ENCODE peak calls at places on chromosomes 13 and 19, in ten cellular contexts. Y is tibial nerve, V is uterus, D is testis, O is ovary, R is Peyer's patch, Z is stomach, M is breast epithelium, X is transverse colon, J is thyroid gland. F is an unnamed sample.

GRCh38 chr19:56314018-56314583 is 538 bp downstream of the ZSCAN5A start:
- DNase-seq in Y (peak; percentile 9), V (no peak), D (no peak), O (no peak), R (no peak), Z (no peak), M (no peak), X (no peak), J (no peak), F (no peak)

GRCh38 chr19:48746738-48747575 is at the start of gene IZUMO1:
- DNase-seq in Y (peak; percentile 63), V (peak; percentile 73), D (peak; percentile 94), O (peak; percentile 77), R (peak; percentile 73), Z (peak; percentile 61), M (no peak), X (peak; percentile 57), J (peak; percentile 75), F (peak; percentile 85)

GRCh38 chr13:79724348-79725103 is 243.6 kb downstream of the NDFIP2 start:
- DNase-seq in Y (no peak), V (no peak), D (no peak), O (no peak), R (peak; percentile 50), Z (no peak), M (no peak), X (peak; percentile 32), J (no peak), F (no peak)

GRCh38 chr13:111216166-111216960 is 101.3 kb downstream of the ARHGEF7 start:
- DNase-seq in Y (peak; percentile 51), V (no peak), D (peak; percentile 70), O (peak; percentile 59), R (peak; percentile 73), Z (peak; percentile 39), M (no peak), X (peak; percentile 38), J (peak; percentile 49), F (no peak)

GRCh38 chr13:82688400-82688999 is 1193.8 kb downstream of the SLITRK1 start:
- DNase-seq in Y (no peak), V (no peak), D (no peak), O (no peak), R (no peak), Z (no peak), M (no peak), X (no peak), J (no peak), F (no peak)

GRCh38 chr19:18397242-18398202 is at the start of gene LRRC25:
- DNase-seq in Y (peak; percentile 33), V (no peak), D (peak; percentile 83), O (peak; percentile 76), R (peak; percentile 72), Z (no peak), M (no peak), X (no peak), J (no peak), F (peak; percentile 32)

GRCh38 chr13:21676611-21677021 is 5.7 kb downstream of the FGF9 start:
- DNase-seq in Y (no peak), V (no peak), D (no peak), O (no peak), R (peak; percentile 63), Z (peak; percentile 41), M (no peak), X (peak; percentile 42), J (peak; percentile 30), F (peak; percentile 31)

GRCh38 chr13:51364404-51365008 is 25.0 kb downstream of the SERPINE3 start:
- DNase-seq in Y (no peak), V (no peak), D (no peak), O (no peak), R (no peak), Z (no peak), M (no peak), X (no peak), J (no peak), F (no peak)

GRCh38 chr13:67048084-67048792 is 181.9 kb downstream of the PCDH9 start:
- DNase-seq in Y (no peak), V (no peak), D (no peak), O (no peak), R (no peak), Z (no peak), M (no peak), X (no peak), J (no peak), F (no peak)

GRCh38 chr13:113554333-113554700 is 30.2 kb upstream of the TFDP1 start:
- DNase-seq in Y (no peak), V (no peak), D (no peak), O (no peak), R (no peak), Z (peak; percentile 8), M (peak; percentile 22), X (no peak), J (no peak), F (no peak)

GRCh38 chr19:41882568-41883462 is at the start of gene ARHGEF1:
- DNase-seq in Y (no peak), V (peak; percentile 51), D (peak; percentile 36), O (peak; percentile 72), R (peak; percentile 86), Z (peak; percentile 62), M (no peak), X (peak; percentile 75), J (peak; percentile 42), F (peak; percentile 78)

GRCh38 chr19:49132974-49133609 is 13.7 kb downstream of the PPFIA3 start:
- DNase-seq in Y (no peak), V (no peak), D (no peak), O (peak; percentile 57), R (no peak), Z (peak; percentile 51), M (no peak), X (peak; percentile 58), J (peak; percentile 42), F (peak; percentile 68)

GRCh38 chr13:32164622-32165268 is 133.2 kb downstream of the FRY start:
- DNase-seq in Y (no peak), V (no peak), D (peak; percentile 63), O (no peak), R (no peak), Z (no peak), M (no peak), X (no peak), J (peak; percentile 18), F (peak; percentile 28)

GRCh38 chr19:2532252-2533071 is 56.5 kb downstream of the GADD45B start:
- DNase-seq in Y (no peak), V (no peak), D (no peak), O (no peak), R (no peak), Z (no peak), M (no peak), X (no peak), J (no peak), F (no peak)

GRCh38 chr13:109781384-109782065 is 4.9 kb downstream of the IRS2 start:
- DNase-seq in Y (no peak), V (peak; percentile 20), D (peak; percentile 66), O (peak; percentile 92), R (no peak), Z (peak; percentile 47), M (no peak), X (no peak), J (peak; percentile 47), F (no peak)

GRCh38 chr19:1935484-1936208 is 5.3 kb upstream of the CSNK1G2 start:
- DNase-seq in Y (no peak), V (no peak), D (peak; percentile 65), O (no peak), R (no peak), Z (no peak), M (no peak), X (no peak), J (no peak), F (no peak)

GRCh38 chr13:48072304-48072703 is 22.6 kb downstream of the MED4 start:
- DNase-seq in Y (no peak), V (no peak), D (no peak), O (no peak), R (no peak), Z (no peak), M (no peak), X (no peak), J (no peak), F (no peak)

GRCh38 chr13:37270206-37271001 is 164.9 kb upstream of the CSNK1A1L start:
- DNase-seq in Y (no peak), V (no peak), D (no peak), O (no peak), R (no peak), Z (no peak), M (no peak), X (no peak), J (no peak), F (no peak)
- TF ChIP-seq CTCF in Y (no peak), V (no peak), D (no peak), O (no peak), R (no peak), Z (no peak), M (no peak), X (no peak), J (no peak), F (no peak)

GRCh38 chr19:16375157-16375935 is 50.7 kb downstream of the KLF2 start:
- DNase-seq in Y (no peak), V (no peak), D (no peak), O (peak; percentile 31), R (no peak), Z (no peak), M (no peak), X (no peak), J (no peak), F (no peak)
- H3K4me1 ChIP-seq in Y (peaks cover 30% of the 10 kb centered on the region), V (peaks cover 8% of the 10 kb centered on the region), D (peaks cover 45% of the 10 kb centered on the region), O (peaks cover 19% of the 10 kb centered on the region), R (peaks cover 8% of the 10 kb centered on the region), Z (peaks cover 40% of the 10 kb centered on the region), M (peaks cover 4% of the 10 kb centered on the region), X (peaks cover 32% of the 10 kb centered on the region), J (no peaks in the 10 kb centered on the region), F (peaks cover 23% of the 10 kb centered on the region)

GRCh38 chr19:16824658-16825311 is 4.4 kb upstream of the SIN3B start:
- DNase-seq in Y (no peak), V (peak; percentile 40), D (no peak), O (no peak), R (no peak), Z (no peak), M (no peak), X (no peak), J (no peak), F (no peak)
- TF ChIP-seq POLR2A in Y (no peak), V (no peak), D (no peak), O (no peak), R (no peak), Z (no peak), M (no peak), X (no peak), J (no peak), F (no peak)

DNA sequence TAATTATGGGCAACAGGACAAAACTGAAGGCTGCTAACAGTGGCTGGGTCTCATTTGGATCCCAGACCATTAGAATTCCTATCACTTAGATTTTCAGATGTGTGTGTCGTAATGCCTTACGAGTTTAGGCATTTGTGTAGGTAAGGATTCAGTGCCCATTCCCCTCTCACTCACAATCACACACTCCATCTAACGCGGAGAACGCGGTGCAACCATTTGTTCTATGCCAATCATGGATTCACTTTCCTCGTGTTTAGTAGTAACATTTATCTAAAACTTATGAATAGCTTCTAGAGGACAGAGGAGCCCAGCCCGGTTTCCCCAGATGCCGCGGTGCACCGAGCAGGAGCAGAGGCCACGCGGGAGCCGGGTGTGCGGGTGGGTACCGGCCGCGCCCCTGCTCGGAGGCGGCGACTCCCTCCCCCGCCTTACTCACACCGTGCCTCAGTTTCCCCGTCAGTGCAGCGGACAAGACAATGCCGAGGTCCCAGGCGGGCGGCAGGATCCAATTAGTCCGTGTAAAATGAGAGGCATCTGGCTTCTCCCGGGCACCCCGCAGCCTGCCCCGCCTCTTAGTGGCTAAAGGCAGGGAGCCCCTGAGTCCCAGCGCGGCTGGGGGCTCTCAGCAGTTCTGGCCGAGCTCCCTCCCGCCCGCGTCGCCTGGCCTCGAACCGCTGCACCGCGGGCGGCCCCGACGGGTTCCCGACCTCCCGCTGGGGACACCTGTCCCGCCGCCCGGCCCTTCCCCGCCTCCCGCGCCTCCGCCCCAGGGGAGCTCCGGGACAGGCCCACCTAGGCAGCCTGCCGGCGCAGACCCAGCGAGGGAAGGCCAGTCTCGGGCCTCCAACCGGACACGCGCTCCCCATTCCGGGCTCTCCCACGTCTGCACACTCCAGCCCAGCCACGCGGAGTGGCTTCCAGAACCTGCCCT is 5.9 kb upstream of the C1QTNF9B start:
- DNase-seq in Y (no peak), V (no peak), D (no peak), O (peak; percentile 53), R (no peak), Z (no peak), M (no peak), X (no peak), J (no peak), F (no peak)
- TF ChIP-seq CTCF in Y (no peak), V (no peak), D (no peak), O (no peak), R (no peak), Z (no peak), M (no peak), X (no peak), J (no peak), F (no peak)